ENCODE peak calls at places on chromosomes 6 and 20, in five cellular contexts. One of them, this sample, is unnamed.

GRCh38 chr20:53001502-53002301 is 29.5 kb downstream of the TSHZ2 start:
- DNase-seq in activated T-helper 1 cell treated with anti-CD3 and anti-CD28 coated beads, Interleukin-12 subunit alpha, Interleukin-12 subunit beta, Interleukin-2, Interleukin-4 antibody, amounts not matched to agents 30 ng/mL and 10 ng/mL and 1 ng/mL, durations not matched to agents 14 hours and 24 hours and 36 hours: no peak
- DNase-seq in astrocyte of the spinal cord: no peak
- DNase-seq in ACHN: no peak
- DNase-seq in heart right ventricle: no peak
- DNase-seq in this sample: no peak

GRCh38 chr20:38645980-38646858 is 44.6 kb downstream of the ARHGAP40 start:
- DNase-seq in activated T-helper 1 cell treated with anti-CD3 and anti-CD28 coated beads, Interleukin-12 subunit alpha, Interleukin-12 subunit beta, Interleukin-2, Interleukin-4 antibody, amounts not matched to agents 30 ng/mL and 10 ng/mL and 1 ng/mL, durations not matched to agents 14 hours and 24 hours and 36 hours: peak
- DNase-seq in astrocyte of the spinal cord: peak
- DNase-seq in ACHN: peak
- DNase-seq in heart right ventricle: peak
- DNase-seq in this sample: peak

GRCh38 chr20:23435675-23436539 is 3.6 kb upstream of the CSTL1 start:
- DNase-seq in activated T-helper 1 cell treated with anti-CD3 and anti-CD28 coated beads, Interleukin-12 subunit alpha, Interleukin-12 subunit beta, Interleukin-2, Interleukin-4 antibody, amounts not matched to agents 30 ng/mL and 10 ng/mL and 1 ng/mL, durations not matched to agents 14 hours and 24 hours and 36 hours: no peak
- DNase-seq in astrocyte of the spinal cord: no peak
- DNase-seq in ACHN: no peak
- DNase-seq in heart right ventricle: peak
- DNase-seq in this sample: no peak

GRCh38 chr20:46694484-46694883 is 5.2 kb upstream of the TP53RK start:
- DNase-seq in activated T-helper 1 cell treated with anti-CD3 and anti-CD28 coated beads, Interleukin-12 subunit alpha, Interleukin-12 subunit beta, Interleukin-2, Interleukin-4 antibody, amounts not matched to agents 30 ng/mL and 10 ng/mL and 1 ng/mL, durations not matched to agents 14 hours and 24 hours and 36 hours: no peak
- DNase-seq in astrocyte of the spinal cord: peak
- DNase-seq in ACHN: peak
- DNase-seq in heart right ventricle: no peak
- DNase-seq in this sample: peak

GRCh38 chr6:113920663-113921267 is 50.2 kb downstream of the HDAC2 start:
- DNase-seq in activated T-helper 1 cell treated with anti-CD3 and anti-CD28 coated beads, Interleukin-12 subunit alpha, Interleukin-12 subunit beta, Interleukin-2, Interleukin-4 antibody, amounts not matched to agents 30 ng/mL and 10 ng/mL and 1 ng/mL, durations not matched to agents 14 hours and 24 hours and 36 hours: no peak
- DNase-seq in astrocyte of the spinal cord: no peak
- DNase-seq in ACHN: no peak
- DNase-seq in heart right ventricle: no peak
- DNase-seq in this sample: no peak

GRCh38 chr6:117008618-117009017 is 131.6 kb downstream of the RFX6 start:
- DNase-seq in activated T-helper 1 cell treated with anti-CD3 and anti-CD28 coated beads, Interleukin-12 subunit alpha, Interleukin-12 subunit beta, Interleukin-2, Interleukin-4 antibody, amounts not matched to agents 30 ng/mL and 10 ng/mL and 1 ng/mL, durations not matched to agents 14 hours and 24 hours and 36 hours: no peak
- DNase-seq in astrocyte of the spinal cord: no peak
- DNase-seq in ACHN: no peak
- DNase-seq in heart right ventricle: no peak
- DNase-seq in this sample: no peak

GRCh38 chr6:123895346-123895745 is 91.7 kb downstream of the NKAIN2 start:
- DNase-seq in activated T-helper 1 cell treated with anti-CD3 and anti-CD28 coated beads, Interleukin-12 subunit alpha, Interleukin-12 subunit beta, Interleukin-2, Interleukin-4 antibody, amounts not matched to agents 30 ng/mL and 10 ng/mL and 1 ng/mL, durations not matched to agents 14 hours and 24 hours and 36 hours: no peak
- DNase-seq in astrocyte of the spinal cord: no peak
- DNase-seq in ACHN: no peak
- DNase-seq in heart right ventricle: no peak
- DNase-seq in this sample: peak

GRCh38 chr6:45075246-45075645 is 252.9 kb upstream of the RUNX2 start:
- DNase-seq in activated T-helper 1 cell treated with anti-CD3 and anti-CD28 coated beads, Interleukin-12 subunit alpha, Interleukin-12 subunit beta, Interleukin-2, Interleukin-4 antibody, amounts not matched to agents 30 ng/mL and 10 ng/mL and 1 ng/mL, durations not matched to agents 14 hours and 24 hours and 36 hours: no peak
- DNase-seq in astrocyte of the spinal cord: peak
- DNase-seq in ACHN: peak
- DNase-seq in heart right ventricle: no peak
- DNase-seq in this sample: peak

GRCh38 chr6:158057213-158057987 is 75.7 kb downstream of the SYNJ2 start:
- DNase-seq in activated T-helper 1 cell treated with anti-CD3 and anti-CD28 coated beads, Interleukin-12 subunit alpha, Interleukin-12 subunit beta, Interleukin-2, Interleukin-4 antibody, amounts not matched to agents 30 ng/mL and 10 ng/mL and 1 ng/mL, durations not matched to agents 14 hours and 24 hours and 36 hours: no peak
- DNase-seq in astrocyte of the spinal cord: peak
- DNase-seq in ACHN: peak
- DNase-seq in heart right ventricle: no peak
- DNase-seq in this sample: peak

GRCh38 chr6:157548635-157549467 is 167.9 kb downstream of the ZDHHC14 start:
- DNase-seq in activated T-helper 1 cell treated with anti-CD3 and anti-CD28 coated beads, Interleukin-12 subunit alpha, Interleukin-12 subunit beta, Interleukin-2, Interleukin-4 antibody, amounts not matched to agents 30 ng/mL and 10 ng/mL and 1 ng/mL, durations not matched to agents 14 hours and 24 hours and 36 hours: no peak
- DNase-seq in astrocyte of the spinal cord: no peak
- DNase-seq in ACHN: no peak
- DNase-seq in heart right ventricle: no peak
- DNase-seq in this sample: no peak

GRCh38 chr6:29872791-29873190 is 45.2 kb downstream of the HLA-G start:
- DNase-seq in activated T-helper 1 cell treated with anti-CD3 and anti-CD28 coated beads, Interleukin-12 subunit alpha, Interleukin-12 subunit beta, Interleukin-2, Interleukin-4 antibody, amounts not matched to agents 30 ng/mL and 10 ng/mL and 1 ng/mL, durations not matched to agents 14 hours and 24 hours and 36 hours: no peak
- DNase-seq in astrocyte of the spinal cord: no peak
- DNase-seq in ACHN: no peak
- DNase-seq in heart right ventricle: no peak
- DNase-seq in this sample: no peak

GRCh38 chr6:166395778-166396177 is 13.0 kb upstream of the MPC1 start:
- DNase-seq in activated T-helper 1 cell treated with anti-CD3 and anti-CD28 coated beads, Interleukin-12 subunit alpha, Interleukin-12 subunit beta, Interleukin-2, Interleukin-4 antibody, amounts not matched to agents 30 ng/mL and 10 ng/mL and 1 ng/mL, durations not matched to agents 14 hours and 24 hours and 36 hours: no peak
- DNase-seq in astrocyte of the spinal cord: no peak
- DNase-seq in ACHN: no peak
- DNase-seq in heart right ventricle: no peak
- DNase-seq in this sample: no peak